ENCODE peak calls at places on chromosomes 12 and 14, in four cellular contexts. One of them, this sample, is unnamed.

GRCh38 chr12:66467932-66468331 is 165.6 kb downstream of the HELB start:
- DNase-seq in RWPE2: no peak
- DNase-seq in HuH-7: no peak
- DNase-seq in NCI-H345: no peak
- DNase-seq in this sample: peak; percentile 10

GRCh38 chr14:88604213-88604612 is 41.4 kb downstream of the ZC3H14 start:
- DNase-seq in RWPE2: no peak
- DNase-seq in HuH-7: no peak
- DNase-seq in NCI-H345: no peak
- DNase-seq in this sample: no peak

GRCh38 chr12:24864796-24865125 is 84.1 kb downstream of the BCAT1 start:
- DNase-seq in RWPE2: no peak
- DNase-seq in HuH-7: no peak
- DNase-seq in NCI-H345: no peak
- DNase-seq in this sample: no peak

GRCh38 chr12:80411787-80412186 is 32.2 kb upstream of the PTPRQ start:
- DNase-seq in RWPE2: no peak
- DNase-seq in HuH-7: no peak
- DNase-seq in NCI-H345: no peak
- DNase-seq in this sample: no peak

GRCh38 chr12:77120695-77121094 is 55.3 kb upstream of the E2F7 start:
- DNase-seq in RWPE2: no peak
- DNase-seq in HuH-7: no peak
- DNase-seq in NCI-H345: no peak
- DNase-seq in this sample: no peak

GRCh38 chr12:114612062-114612461 is 71.9 kb downstream of the TBX3 start:
- DNase-seq in RWPE2: no peak
- DNase-seq in HuH-7: no peak
- DNase-seq in NCI-H345: no peak
- DNase-seq in this sample: no peak

GRCh38 chr12:12807970-12808702 is 5.0 kb upstream of the DDX47 start:
- DNase-seq in RWPE2: no peak
- DNase-seq in HuH-7: no peak
- DNase-seq in NCI-H345: peak; percentile 51
- DNase-seq in this sample: no peak

GRCh38 chr14:71588028-71588427 is 344.2 kb upstream of the RGS6 start:
- DNase-seq in RWPE2: no peak
- DNase-seq in HuH-7: no peak
- DNase-seq in NCI-H345: no peak
- DNase-seq in this sample: no peak